ENCODE peak calls at places on chromosome 3, in ten cellular contexts. One of them, this sample, is unnamed.

GRCh38 chr3:124174910-124175874 is 183.3 kb upstream of the ROPN1 start:
- DNase-seq in NCI-H1092: peak
- DNase-seq in psoas muscle: no peak
- DNase-seq in keratinocyte: no peak
- DNase-seq in T-helper 2 cell: no peak
- DNase-seq in ovary: no peak
- DNase-seq in activated B cell treated with CpG ODN at 0.5 μM for 24 hours: no peak
- DNase-seq in activated CD4-positive, alpha-beta T cell treated with anti-CD3 and anti-CD28 coated beads for 4 hours: no peak
- DNase-seq in mesendoderm: no peak
- DNase-seq in M059J: no peak
- DNase-seq in this sample: no peak

GRCh38 chr3:53809267-53809666 is 37.0 kb downstream of the CHDH start:
- DNase-seq in NCI-H1092: no peak
- DNase-seq in psoas muscle: no peak
- DNase-seq in keratinocyte: no peak
- DNase-seq in T-helper 2 cell: no peak
- DNase-seq in ovary: no peak
- DNase-seq in activated B cell treated with CpG ODN at 0.5 μM for 24 hours: no peak
- DNase-seq in activated CD4-positive, alpha-beta T cell treated with anti-CD3 and anti-CD28 coated beads for 4 hours: no peak
- DNase-seq in mesendoderm: no peak
- DNase-seq in M059J: no peak
- DNase-seq in this sample: no peak

GRCh38 chr3:156396851-156397250 is 158.1 kb downstream of the SSR3 start:
- DNase-seq in NCI-H1092: no peak
- DNase-seq in psoas muscle: no peak
- DNase-seq in keratinocyte: no peak
- DNase-seq in T-helper 2 cell: no peak
- DNase-seq in ovary: no peak
- DNase-seq in activated B cell treated with CpG ODN at 0.5 μM for 24 hours: no peak
- DNase-seq in activated CD4-positive, alpha-beta T cell treated with anti-CD3 and anti-CD28 coated beads for 4 hours: no peak
- DNase-seq in mesendoderm: no peak
- DNase-seq in M059J: no peak
- DNase-seq in this sample: no peak

GRCh38 chr3:68878322-68878721 is 54.0 kb downstream of the TAFA4 start:
- DNase-seq in NCI-H1092: no peak
- DNase-seq in psoas muscle: no peak
- DNase-seq in keratinocyte: no peak
- DNase-seq in T-helper 2 cell: no peak
- DNase-seq in ovary: no peak
- DNase-seq in activated B cell treated with CpG ODN at 0.5 μM for 24 hours: no peak
- DNase-seq in activated CD4-positive, alpha-beta T cell treated with anti-CD3 and anti-CD28 coated beads for 4 hours: no peak
- DNase-seq in mesendoderm: peak
- DNase-seq in M059J: peak
- DNase-seq in this sample: no peak

GRCh38 chr3:146781059-146781458 is 175.9 kb upstream of the PLSCR5 start:
- DNase-seq in NCI-H1092: no peak
- DNase-seq in psoas muscle: no peak
- DNase-seq in keratinocyte: no peak
- DNase-seq in T-helper 2 cell: no peak
- DNase-seq in ovary: no peak
- DNase-seq in activated B cell treated with CpG ODN at 0.5 μM for 24 hours: no peak
- DNase-seq in activated CD4-positive, alpha-beta T cell treated with anti-CD3 and anti-CD28 coated beads for 4 hours: no peak
- DNase-seq in mesendoderm: peak
- DNase-seq in M059J: no peak
- DNase-seq in this sample: no peak

GRCh38 chr3:87088984-87089841 is 98.3 kb upstream of the VGLL3 start:
- DNase-seq in NCI-H1092: no peak
- DNase-seq in psoas muscle: peak
- DNase-seq in keratinocyte: no peak
- DNase-seq in T-helper 2 cell: peak
- DNase-seq in ovary: peak
- DNase-seq in activated B cell treated with CpG ODN at 0.5 μM for 24 hours: no peak
- DNase-seq in activated CD4-positive, alpha-beta T cell treated with anti-CD3 and anti-CD28 coated beads for 4 hours: no peak
- DNase-seq in mesendoderm: no peak
- DNase-seq in M059J: peak
- DNase-seq in this sample: peak

GRCh38 chr3:113169876-113170452 is 41.4 kb upstream of the BOC start:
- DNase-seq in NCI-H1092: no peak
- DNase-seq in psoas muscle: no peak
- DNase-seq in keratinocyte: no peak
- DNase-seq in T-helper 2 cell: no peak
- DNase-seq in ovary: no peak
- DNase-seq in activated B cell treated with CpG ODN at 0.5 μM for 24 hours: no peak
- DNase-seq in activated CD4-positive, alpha-beta T cell treated with anti-CD3 and anti-CD28 coated beads for 4 hours: no peak
- DNase-seq in mesendoderm: peak
- DNase-seq in M059J: no peak
- DNase-seq in this sample: no peak

GRCh38 chr3:26118165-26118564 is 328.3 kb downstream of the OXSM start:
- DNase-seq in NCI-H1092: no peak
- DNase-seq in psoas muscle: no peak
- DNase-seq in keratinocyte: no peak
- DNase-seq in T-helper 2 cell: peak
- DNase-seq in ovary: no peak
- DNase-seq in activated B cell treated with CpG ODN at 0.5 μM for 24 hours: no peak
- DNase-seq in activated CD4-positive, alpha-beta T cell treated with anti-CD3 and anti-CD28 coated beads for 4 hours: no peak
- DNase-seq in mesendoderm: peak
- DNase-seq in M059J: no peak
- DNase-seq in this sample: no peak

GRCh38 chr3:13332158-13332557 is 88.0 kb downstream of the NUP210 start:
- DNase-seq in NCI-H1092: no peak
- DNase-seq in psoas muscle: no peak
- DNase-seq in keratinocyte: no peak
- DNase-seq in T-helper 2 cell: no peak
- DNase-seq in ovary: no peak
- DNase-seq in activated B cell treated with CpG ODN at 0.5 μM for 24 hours: peak
- DNase-seq in activated CD4-positive, alpha-beta T cell treated with anti-CD3 and anti-CD28 coated beads for 4 hours: no peak
- DNase-seq in mesendoderm: no peak
- DNase-seq in M059J: no peak
- DNase-seq in this sample: peak

GRCh38 chr3:11601446-11602241 is 42.1 kb downstream of the VGLL4 start:
- DNase-seq in NCI-H1092: no peak
- DNase-seq in psoas muscle: peak
- DNase-seq in keratinocyte: no peak
- DNase-seq in T-helper 2 cell: peak
- DNase-seq in ovary: no peak
- DNase-seq in activated B cell treated with CpG ODN at 0.5 μM for 24 hours: peak
- DNase-seq in activated CD4-positive, alpha-beta T cell treated with anti-CD3 and anti-CD28 coated beads for 4 hours: no peak
- DNase-seq in mesendoderm: peak
- DNase-seq in M059J: peak
- DNase-seq in this sample: no peak

GRCh38 chr3:55364426-55364825 is 122.7 kb downstream of the WNT5A start:
- DNase-seq in NCI-H1092: no peak
- DNase-seq in psoas muscle: no peak
- DNase-seq in keratinocyte: no peak
- DNase-seq in T-helper 2 cell: no peak
- DNase-seq in ovary: no peak
- DNase-seq in activated B cell treated with CpG ODN at 0.5 μM for 24 hours: no peak
- DNase-seq in activated CD4-positive, alpha-beta T cell treated with anti-CD3 and anti-CD28 coated beads for 4 hours: no peak
- DNase-seq in mesendoderm: no peak
- DNase-seq in M059J: no peak
- DNase-seq in this sample: no peak

GRCh38 chr3:143118630-143119008 is 952 bp upstream of the CHST2 start:
- DNase-seq in NCI-H1092: no peak
- DNase-seq in psoas muscle: no peak
- DNase-seq in keratinocyte: no peak
- DNase-seq in T-helper 2 cell: no peak
- DNase-seq in ovary: no peak
- DNase-seq in activated B cell treated with CpG ODN at 0.5 μM for 24 hours: no peak
- DNase-seq in activated CD4-positive, alpha-beta T cell treated with anti-CD3 and anti-CD28 coated beads for 4 hours: no peak
- DNase-seq in mesendoderm: no peak
- DNase-seq in M059J: no peak
- DNase-seq in this sample: no peak

This sample was measured in NCI-H774.